ENCODE peak calls at places on chromosomes 7 and 10, in nine cellular contexts. Y is adipocyte; M is gastrocnemius medialis; U is transverse colon; F is SK-N-SH; L is K562; P is ovary; N is thoracic aorta; Q is CD4-positive, CD25-positive, alpha-beta regulatory T cell. R is an unnamed sample. For H3K4me1, the result is how much of the 10 kb centered on the place peaks cover.

GRCh38 chr7:105321754-105322455 is 66.8 kb downstream of the SRPK2 start:
- DNase-seq in Q (no peak), F (no peak), Y (no peak), L (no peak), M (no peak), P (no peak), N (no peak), U (no peak), R (no peak)

GRCh38 chr10:60848126-60848525 is 69.8 kb downstream of the CDK1 start:
- DNase-seq in L (no peak), Q (no peak), U (no peak), M (peak), F (no peak), Y (peak), N (no peak), P (peak), R (no peak)

GRCh38 chr10:30581779-30582380 is 47.7 kb downstream of the LYZL2 start:
- DNase-seq in F (peak), M (no peak), U (peak), L (peak), Y (peak), Q (peak), P (no peak), N (no peak), R (no peak)

GRCh38 chr7:75591467-75591866 is 99.3 kb downstream of the SPDYE5 start:
- DNase-seq in M (no peak), N (no peak), P (no peak), Y (no peak), Q (no peak), L (no peak), F (no peak), U (no peak), R (no peak)

GRCh38 chr7:115634633-115635032 is 395.9 kb downstream of the TFEC start:
- DNase-seq in P (no peak), M (no peak), N (no peak), Q (no peak), F (no peak), U (no peak), L (no peak), Y (peak), R (no peak)

GRCh38 chr10:35907548-35907947 is 265.5 kb upstream of the FZD8 start:
- DNase-seq in U (no peak), Q (no peak), P (no peak), L (no peak), M (no peak), F (no peak), Y (no peak), N (no peak), R (no peak)

GRCh38 chr10:80131499-80131901 is 1.0 kb upstream of the PLAC9 start:
- DNase-seq in L (no peak), Y (no peak), N (no peak), F (no peak), U (no peak), M (no peak), Q (no peak), P (no peak), R (no peak)

GRCh38 chr10:117804470-117805011 is 242.2 kb downstream of the RAB11FIP2 start:
- DNase-seq in M (no peak), N (no peak), L (no peak), Y (no peak), U (no peak), Q (no peak), F (peak), P (no peak), R (peak)

GRCh38 chr10:29955308-29955935 is 104.0 kb downstream of the JCAD start:
- DNase-seq in L (no peak), N (no peak), F (no peak), Y (peak), M (no peak), Q (no peak), P (no peak), U (no peak), R (no peak)

GRCh38 chr7:108261560-108262255 is 131.5 kb upstream of the LAMB4 start:
- DNase-seq in M (no peak), Q (no peak), U (no peak), N (no peak), Y (no peak), F (no peak), L (no peak), P (no peak), R (no peak)

GRCh38 chr10:7340179-7340874 is 70.5 kb downstream of the SFMBT2 start:
- DNase-seq in M (no peak), F (no peak), P (no peak), L (no peak), N (no peak), Y (no peak), U (no peak), Q (no peak), R (no peak)

GRCh38 chr10:131636841-131637724 is 263.7 kb upstream of the PPP2R2D start:
- DNase-seq in M (no peak), P (no peak), Y (no peak), L (no peak), Q (no peak), F (no peak), U (no peak), N (no peak), R (peak)

GRCh38 chr7:46072722-46073121 is 151.7 kb upstream of the IGFBP3 start:
- DNase-seq in Y (peak), N (no peak), Q (no peak), F (no peak), L (no peak), U (no peak), M (no peak), P (no peak), R (no peak)

GRCh38 chr10:3271385-3272115 is 99.0 kb upstream of the PITRM1 start:
- DNase-seq in U (no peak), Y (no peak), P (no peak), M (no peak), L (no peak), Q (no peak), F (no peak), N (no peak), R (no peak)

GRCh38 chr7:98930921-98931320 is 52.6 kb downstream of the TRRAP start:
- DNase-seq in Y (no peak), L (no peak), Q (peak), P (no peak), U (no peak), M (no peak), F (no peak), N (no peak), R (no peak)

GRCh38 chr7:151769189-151769821 is 107.6 kb downstream of the PRKAG2 start:
- DNase-seq in Q (peak), M (no peak), P (no peak), U (no peak), Y (no peak), N (no peak), F (no peak), L (no peak), R (peak)

GRCh38 chr10:42987575-42987974 is 89.3 kb upstream of the RET start:
- DNase-seq in U (no peak), N (no peak), L (no peak), F (no peak), Y (no peak), M (no peak), P (no peak), Q (no peak), R (no peak)

GRCh38 chr7:38716397-38716796 is 85.2 kb upstream of the AMPH start:
- DNase-seq in N (no peak), P (no peak), Q (no peak), M (no peak), L (no peak), F (no peak), Y (no peak), U (no peak), R (no peak)

GRCh38 chr7:137287651-137288258 is 55.8 kb downstream of the PTN start:
- DNase-seq in Q (no peak), N (no peak), Y (peak), U (no peak), M (no peak), L (no peak), F (no peak), P (no peak), R (no peak)

GRCh38 chr10:104318810-104319684 is 19.2 kb downstream of the ITPRIP start:
- DNase-seq in L (no peak), N (no peak), M (peak), F (no peak), U (no peak), Q (no peak), P (peak), Y (no peak), R (peak)

GRCh38 chr10:104323085-104323484 is 15.2 kb downstream of the ITPRIP start:
- DNase-seq in M (no peak), L (no peak), Y (no peak), U (no peak), P (no peak), N (no peak), F (no peak), Q (no peak), R (no peak)

GRCh38 chr10:104322416-104322782 is 15.9 kb downstream of the ITPRIP start:
- DNase-seq in U (peak), M (no peak), F (peak), Y (no peak), Q (peak), N (no peak), L (no peak), P (no peak), R (no peak)

GRCh38 chr10:104321716-104322415 is 16.4 kb downstream of the ITPRIP start:
- DNase-seq in N (no peak), Q (peak), L (no peak), M (no peak), Y (no peak), F (no peak), U (no peak), P (no peak), R (no peak)

DNA sequence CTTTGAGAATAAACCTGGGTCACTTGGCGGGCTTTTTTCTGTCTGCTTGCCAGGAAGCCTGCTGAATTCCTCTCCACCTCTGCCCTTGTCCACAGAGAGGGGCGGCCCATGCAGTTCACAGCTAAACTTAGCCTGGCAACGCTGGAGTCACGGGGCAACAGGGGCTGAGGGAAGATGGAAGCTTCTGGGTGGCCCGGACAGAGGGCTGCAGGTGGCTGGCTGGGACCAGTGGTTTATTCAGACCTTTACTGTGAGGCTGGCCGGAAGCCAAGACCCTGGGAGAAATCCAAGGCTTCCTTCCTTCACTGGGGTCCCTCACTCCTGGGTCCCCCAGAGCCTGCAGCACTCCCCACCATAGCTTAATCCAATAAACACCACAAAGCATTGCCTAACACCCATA is 17.0 kb downstream of the ITPRIP start:
- DNase-seq in U (no peak), L (no peak), M (no peak), N (no peak), Q (no peak), Y (no peak), F (no peak), P (no peak), R (no peak)
- H3K4me1 ChIP-seq in U (under half), L (under half), M (half or more), N (half or more), Q (half or more), Y (under half), F (under half), P (under half), R (half or more)

DNA sequence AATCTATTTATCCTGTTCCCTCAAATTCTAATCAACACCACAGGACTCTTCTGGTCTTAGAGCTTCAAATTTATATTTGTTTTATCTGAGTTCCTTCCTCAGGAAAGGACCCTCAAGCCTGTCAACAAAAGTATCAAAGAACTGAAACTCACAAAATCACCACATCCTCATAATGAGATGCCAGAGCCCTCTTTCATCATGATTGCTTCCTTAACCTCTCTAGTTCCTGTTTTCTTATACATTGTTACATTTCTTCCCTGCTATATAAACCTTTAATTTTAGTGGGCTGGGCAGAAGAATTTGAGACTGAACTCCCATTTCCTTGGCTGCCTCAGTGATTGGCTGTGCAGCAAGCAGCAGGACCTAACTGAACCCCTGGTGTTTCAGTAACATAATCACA is 189.7 kb downstream of the ZNF248 start:
- DNase-seq in N (no peak), U (no peak), F (no peak), L (no peak), M (no peak), Q (no peak), Y (no peak), P (no peak), R (no peak)
- H3K4me1 ChIP-seq in N (under half), U (under half), F (under half), L (under half), M (under half), Q (under half), Y (under half), P (under half), R (under half)

GRCh38 chr10:76553700-76554470 is 1083.7 kb downstream of the KCNMA1 start:
- DNase-seq in N (no peak), F (peak), P (no peak), Y (no peak), M (no peak), U (no peak), Q (no peak), L (no peak), R (no peak)

GRCh38 chr10:76558586-76558985 is 1079.0 kb downstream of the KCNMA1 start:
- DNase-seq in L (no peak), M (no peak), Y (peak), F (no peak), Q (no peak), N (no peak), P (peak), U (peak), R (no peak)

GRCh38 chr10:76553231-76553630 is 1084.4 kb downstream of the KCNMA1 start:
- DNase-seq in U (no peak), F (peak), Q (no peak), N (no peak), L (no peak), Y (no peak), P (no peak), M (no peak), R (no peak)

GRCh38 chr10:76554478-76554877 is 1083.1 kb downstream of the KCNMA1 start:
- DNase-seq in U (no peak), N (no peak), Q (no peak), L (no peak), Y (no peak), F (no peak), P (no peak), M (no peak), R (no peak)

DNA sequence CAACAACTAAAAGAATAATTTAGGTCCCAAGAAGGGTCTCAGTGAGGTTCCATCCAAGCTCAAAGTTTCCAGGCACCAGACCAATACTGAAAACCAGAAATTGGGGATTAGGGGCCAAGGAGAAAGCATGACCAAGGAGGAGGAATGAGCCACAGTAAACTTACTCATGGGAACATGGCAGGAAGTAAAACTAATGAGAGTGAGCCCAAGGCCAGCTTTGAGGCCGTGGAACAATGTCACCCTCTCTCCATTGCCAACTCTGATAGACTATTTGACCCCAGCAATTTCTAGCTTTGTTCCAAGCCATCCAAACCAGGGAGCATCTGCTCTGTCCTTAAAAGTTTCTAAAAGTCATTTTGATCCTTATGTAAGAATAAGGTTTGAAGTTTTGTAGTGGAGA is 1082.3 kb downstream of the KCNMA1 start:
- DNase-seq in F (no peak), U (no peak), Q (no peak), P (no peak), Y (no peak), N (no peak), M (no peak), L (no peak), R (no peak)
- H3K4me1 ChIP-seq in F (half or more), U (under half), Q (under half), P (under half), Y (under half), N (under half), M (under half), L (under half), R (under half)

GRCh38 chr10:63630085-63630927 is 109.1 kb downstream of the REEP3 start:
- DNase-seq in N (peak), U (peak), L (peak), Q (peak), P (peak), Y (peak), F (peak), M (peak), R (peak)
- H3K4me1 ChIP-seq in N (under half), U (under half), L (under half), Q (under half), P (under half), Y (under half), F (under half), M (under half), R (under half)

GRCh38 chr10:71342850-71343773 is 24.1 kb downstream of the SLC29A3 start:
- DNase-seq in L (no peak), U (peak), P (no peak), Q (no peak), F (no peak), M (peak), N (no peak), Y (no peak), R (no peak)
- H3K4me1 ChIP-seq in L (under half), U (under half), P (under half), Q (under half), F (under half), M (under half), N (under half), Y (under half), R (under half)

DNA sequence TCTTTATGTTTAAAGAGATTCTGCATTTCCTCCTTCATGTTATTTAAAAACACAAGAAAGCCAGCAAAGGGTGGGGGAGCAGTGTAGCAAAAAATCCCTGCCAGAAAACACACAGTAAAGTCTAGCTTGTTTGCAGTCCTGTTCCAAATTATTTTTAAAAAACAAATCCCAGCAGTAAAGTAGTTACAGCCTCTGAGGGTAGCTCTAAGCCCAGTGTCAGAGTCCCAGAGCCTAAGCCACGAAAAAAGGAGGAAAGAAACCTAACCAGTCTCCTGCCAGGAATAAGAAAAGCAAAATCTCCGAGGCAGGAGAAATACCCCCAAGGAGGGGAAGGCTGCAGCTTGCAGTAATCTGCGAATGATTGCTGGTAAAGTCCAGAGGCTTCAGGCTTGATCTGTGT is 219.7 kb upstream of the CELF2 start:
- DNase-seq in Q (no peak), F (no peak), U (no peak), L (no peak), P (peak), N (no peak), M (no peak), Y (no peak), R (no peak)
- H3K4me1 ChIP-seq in Q (under half), F (under half), U (under half), L (under half), P (under half), N (under half), M (under half), Y (half or more), R (under half)

GRCh38 chr10:46283217-46283944 is 3.4 kb upstream of the ANTXRL start:
- DNase-seq in N (no peak), Q (peak), Y (no peak), L (no peak), P (no peak), M (no peak), U (peak), F (no peak), R (no peak)

GRCh38 chr10:46272863-46273415 is 13.9 kb upstream of the ANTXRL start:
- DNase-seq in N (no peak), U (no peak), Q (no peak), M (no peak), F (no peak), P (no peak), L (no peak), Y (no peak), R (no peak)

GRCh38 chr10:46282460-46283216 is 4.2 kb upstream of the ANTXRL start:
- DNase-seq in L (peak), N (peak), P (peak), M (peak), Y (peak), U (peak), F (peak), Q (peak), R (peak)

GRCh38 chr10:46273506-46274477 is 13.0 kb upstream of the ANTXRL start:
- DNase-seq in F (no peak), P (no peak), N (no peak), U (no peak), Y (no peak), Q (peak), M (no peak), L (no peak), R (no peak)

DNA sequence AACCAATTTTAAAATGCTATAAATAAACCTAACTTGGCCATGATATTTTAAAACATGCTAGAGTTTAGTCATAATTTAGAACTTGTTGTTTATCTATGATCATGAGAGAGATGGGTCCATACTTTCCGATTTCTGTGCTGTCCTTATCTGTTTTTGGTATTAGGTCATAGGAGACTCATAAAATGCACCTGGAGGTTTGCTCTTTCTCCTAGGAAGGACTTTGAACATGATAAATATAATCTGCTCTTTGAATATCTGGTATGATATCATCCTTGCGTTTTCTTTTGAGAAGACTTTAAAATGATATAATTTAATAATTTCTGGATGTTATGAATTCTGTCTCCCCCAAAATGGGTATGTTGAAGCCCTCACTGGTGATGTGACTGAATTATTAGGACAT is 9.0 kb upstream of the ANTXRL start:
- DNase-seq in P (no peak), Q (no peak), U (no peak), Y (no peak), F (no peak), L (no peak), N (no peak), M (no peak), R (no peak)
- H3K4me1 ChIP-seq in P (under half), Q (under half), U (under half), Y (under half), F (under half), L (under half), N (under half), M (under half), R (under half)

R was measured in upper lobe of right lung.